ENCODE peak calls at places on chromosomes 1 and 21, in four cellular contexts. One of them, this sample, is unnamed.

GRCh38 chr1:231407537-231408396 is 14.3 kb downstream of the EGLN1 start:
- DNase-seq in OCI-LY7: no peak
- DNase-seq in ovary: no peak
- DNase-seq in tibial nerve: no peak
- DNase-seq in this sample: no peak

GRCh38 chr1:159974350-159974965 is 20.4 kb upstream of the SLAMF9 start:
- DNase-seq in tibial nerve: no peak
- DNase-seq in ovary: no peak
- DNase-seq in OCI-LY7: no peak
- DNase-seq in this sample: no peak

GRCh38 chr21:21807598-21807903 is 809.3 kb downstream of the NCAM2 start:
- DNase-seq in tibial nerve: no peak
- DNase-seq in ovary: no peak
- DNase-seq in OCI-LY7: no peak
- DNase-seq in this sample: no peak

GRCh38 chr1:36342426-36343185 is 19.2 kb upstream of the EVA1B start:
- DNase-seq in tibial nerve: peak; percentile 44
- DNase-seq in OCI-LY7: peak; percentile 55
- DNase-seq in ovary: peak; percentile 62
- DNase-seq in this sample: peak; percentile 52

GRCh38 chr1:213586609-213586972 is 401.2 kb upstream of the PROX1 start:
- DNase-seq in tibial nerve: no peak
- DNase-seq in OCI-LY7: no peak
- DNase-seq in ovary: no peak
- DNase-seq in this sample: no peak

GRCh38 chr1:95370671-95370992 is 136.6 kb downstream of the RWDD3 start:
- DNase-seq in tibial nerve: no peak
- DNase-seq in OCI-LY7: no peak
- DNase-seq in ovary: no peak
- DNase-seq in this sample: no peak

GRCh38 chr21:42572906-42573495 is 59.3 kb downstream of the SLC37A1 start:
- DNase-seq in tibial nerve: no peak
- DNase-seq in ovary: peak; percentile 20
- DNase-seq in OCI-LY7: no peak
- DNase-seq in this sample: peak; percentile 17

GRCh38 chr1:47969478-47969877 is 27.7 kb downstream of the TRABD2B start:
- DNase-seq in OCI-LY7: no peak
- DNase-seq in tibial nerve: no peak
- DNase-seq in ovary: no peak
- DNase-seq in this sample: no peak

GRCh38 chr1:24465638-24466037 is 37.0 kb upstream of the RCAN3 start:
- DNase-seq in tibial nerve: no peak
- DNase-seq in OCI-LY7: peak; percentile 16
- DNase-seq in ovary: no peak
- DNase-seq in this sample: no peak

GRCh38 chr1:4180066-4180735 is 280.1 kb upstream of the C1orf174 start:
- DNase-seq in ovary: no peak
- DNase-seq in OCI-LY7: no peak
- DNase-seq in tibial nerve: no peak
- DNase-seq in this sample: no peak

GRCh38 chr1:82269466-82269865 is 468.7 kb downstream of the ADGRL2 start:
- DNase-seq in ovary: no peak
- DNase-seq in tibial nerve: no peak
- DNase-seq in OCI-LY7: no peak
- DNase-seq in this sample: no peak

GRCh38 chr1:173856014-173856413 is 11.8 kb downstream of the GAS5 start:
- DNase-seq in tibial nerve: no peak
- DNase-seq in OCI-LY7: no peak
- DNase-seq in ovary: no peak
- DNase-seq in this sample: no peak

GRCh38 chr1:241419986-241420385 is 63.0 kb upstream of the RGS7 start:
- DNase-seq in ovary: no peak
- DNase-seq in OCI-LY7: no peak
- DNase-seq in tibial nerve: no peak
- DNase-seq in this sample: no peak

GRCh38 chr1:3618904-3619671 is 5.7 kb upstream of the TPRG1L start:
- DNase-seq in ovary: peak; percentile 75
- DNase-seq in tibial nerve: peak; percentile 89
- DNase-seq in OCI-LY7: peak; percentile 77
- DNase-seq in this sample: peak; percentile 79

GRCh38 chr1:55446351-55446750 is 231.2 kb upstream of the USP24 start:
- DNase-seq in tibial nerve: no peak
- DNase-seq in ovary: no peak
- DNase-seq in OCI-LY7: no peak
- DNase-seq in this sample: no peak

GRCh38 chr1:6603851-6604558 is 1.3 kb upstream of the KLHL21 start:
- DNase-seq in OCI-LY7: no peak
- DNase-seq in tibial nerve: peak; percentile 76
- DNase-seq in ovary: peak; percentile 84
- DNase-seq in this sample: peak; percentile 84

GRCh38 chr1:161710562-161710961 is 3.5 kb downstream of the FCRLA start:
- DNase-seq in ovary: no peak
- DNase-seq in OCI-LY7: peak; percentile 61
- DNase-seq in tibial nerve: no peak
- DNase-seq in this sample: no peak

GRCh38 chr1:183089025-183089639 is 65.9 kb downstream of the LAMC1 start:
- DNase-seq in ovary: no peak
- DNase-seq in tibial nerve: no peak
- DNase-seq in OCI-LY7: no peak
- DNase-seq in this sample: no peak

DNA sequence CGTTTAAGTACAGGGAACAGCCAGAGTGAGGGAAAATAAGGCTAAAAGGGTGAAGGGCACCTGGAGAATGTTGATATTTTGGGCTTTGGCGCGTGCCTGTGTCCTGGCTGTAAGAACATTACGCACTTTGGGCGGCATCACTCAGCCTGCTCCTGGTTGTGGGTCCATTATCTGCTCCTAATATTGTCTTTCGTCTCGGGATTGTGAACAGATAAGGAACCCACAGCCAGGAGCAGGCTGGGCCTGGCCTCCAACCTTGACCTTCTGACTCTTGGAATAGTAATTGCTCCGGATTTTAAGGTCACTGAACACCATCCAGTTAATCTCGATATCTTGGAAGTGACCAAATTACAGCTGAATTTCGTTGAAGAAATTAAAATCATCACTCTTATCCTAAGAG is 61.9 kb downstream of the TCP10L start:
- DNase-seq in OCI-LY7: no peak
- DNase-seq in ovary: no peak
- DNase-seq in tibial nerve: no peak
- DNase-seq in this sample: no peak
- H3K4me1 ChIP-seq in OCI-LY7: no peaks in the 10 kb centered on the region
- H3K4me1 ChIP-seq in ovary: peaks cover 7% of the 10 kb centered on the region
- H3K4me1 ChIP-seq in tibial nerve: peaks cover 47% of the 10 kb centered on the region
- H3K4me1 ChIP-seq in this sample: peaks cover 18% of the 10 kb centered on the region

GRCh38 chr1:111512132-111512874 is 8.9 kb upstream of the ADORA3 start:
- DNase-seq in tibial nerve: no peak
- DNase-seq in ovary: no peak
- DNase-seq in OCI-LY7: no peak
- DNase-seq in this sample: no peak
- H3K4me1 ChIP-seq in tibial nerve: peaks cover 98% of the 10 kb centered on the region
- H3K4me1 ChIP-seq in ovary: peaks cover 20% of the 10 kb centered on the region
- H3K4me1 ChIP-seq in OCI-LY7: peaks cover 56% of the 10 kb centered on the region
- H3K4me1 ChIP-seq in this sample: peaks cover 32% of the 10 kb centered on the region

DNA sequence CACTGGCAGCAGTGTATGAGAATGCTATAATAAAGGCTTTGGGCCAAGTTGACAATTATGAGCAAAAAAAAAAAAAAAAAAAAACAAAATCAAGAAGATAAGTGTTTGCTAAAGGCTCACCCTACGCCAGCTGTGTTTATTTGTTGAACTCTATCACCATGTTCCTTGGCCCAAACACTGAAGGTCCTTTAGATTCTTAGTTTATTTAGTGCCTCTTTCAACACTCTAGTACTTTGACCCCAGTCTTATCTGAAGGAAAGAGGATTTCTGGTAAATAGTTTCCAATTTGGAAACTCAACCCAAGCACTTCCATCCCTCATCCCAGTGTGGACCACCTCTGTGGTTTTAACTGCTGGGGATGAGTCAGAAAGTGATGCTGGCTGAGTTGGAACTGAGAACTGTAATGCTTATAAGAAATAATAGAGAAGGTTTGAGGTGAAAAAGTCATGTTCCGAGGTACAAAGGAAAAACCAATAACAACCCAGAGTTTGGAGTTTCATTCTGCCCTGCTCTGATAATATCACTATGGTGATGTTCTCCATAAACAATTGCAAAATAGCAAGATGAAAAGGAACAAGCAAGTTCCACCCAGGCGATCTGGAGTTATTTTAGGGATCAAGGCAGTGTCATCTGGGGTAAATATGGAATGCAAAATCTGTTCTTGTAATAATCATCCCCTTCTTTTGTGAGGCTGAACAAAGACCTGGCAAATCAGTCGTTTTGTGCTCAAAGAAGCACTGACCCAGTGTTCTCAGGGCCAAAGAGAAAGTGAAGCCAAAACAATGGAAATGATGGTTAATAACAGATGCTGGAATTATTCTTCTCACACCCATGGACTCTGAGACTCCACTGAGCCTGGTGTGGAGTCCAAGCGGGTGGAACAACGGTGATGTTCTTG is 19.7 kb upstream of the CAPZB start:
- DNase-seq in OCI-LY7: no peak
- DNase-seq in ovary: no peak
- DNase-seq in tibial nerve: peak; percentile 64
- DNase-seq in this sample: no peak
- H3K4me1 ChIP-seq in OCI-LY7: peaks cover 23% of the 10 kb centered on the region
- H3K4me1 ChIP-seq in ovary: peaks cover 9% of the 10 kb centered on the region
- H3K4me1 ChIP-seq in tibial nerve: peaks cover 34% of the 10 kb centered on the region
- H3K4me1 ChIP-seq in this sample: peaks cover 37% of the 10 kb centered on the region

DNA sequence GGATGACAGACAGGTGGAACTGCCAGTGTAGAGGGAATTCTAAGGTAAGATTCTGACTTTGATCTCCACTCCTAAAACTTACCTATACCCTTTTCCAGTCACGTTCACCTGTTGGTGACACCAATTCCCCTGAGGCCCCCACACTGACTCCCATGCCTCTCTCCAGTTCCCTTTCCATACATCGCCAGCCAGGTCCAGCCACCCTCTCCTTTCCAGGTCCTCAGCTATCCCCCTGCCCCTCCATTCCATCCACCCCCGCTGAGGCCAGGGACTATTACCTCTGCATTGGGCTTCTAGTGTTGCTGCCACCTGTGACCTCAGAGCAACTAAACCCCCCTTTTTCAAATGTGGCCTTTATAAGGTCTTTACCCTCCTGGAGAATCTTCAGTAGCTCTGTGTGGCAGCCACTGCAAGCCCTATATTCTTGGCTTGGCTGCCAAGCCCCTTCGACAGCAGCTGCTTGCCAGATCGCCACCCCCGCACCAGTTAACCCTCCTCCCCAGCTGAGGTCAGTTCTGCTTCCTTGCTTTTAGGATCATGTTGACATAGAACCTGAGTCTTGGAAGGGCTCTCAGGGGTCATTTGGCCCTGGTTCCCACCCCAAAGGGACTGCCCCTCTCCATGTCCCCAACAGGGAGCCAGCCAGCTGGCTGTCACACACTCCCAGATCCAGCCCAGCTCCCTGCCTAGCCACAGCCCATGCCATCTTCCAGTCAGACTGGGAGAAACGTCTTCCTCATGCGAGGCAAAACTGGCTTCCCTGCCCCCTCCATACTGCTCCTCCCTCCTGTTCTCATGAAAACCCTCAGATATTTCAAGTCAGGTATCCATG is 14.7 kb downstream of the CSF1 start:
- DNase-seq in tibial nerve: no peak
- DNase-seq in ovary: no peak
- DNase-seq in OCI-LY7: no peak
- DNase-seq in this sample: no peak
- H3K4me1 ChIP-seq in tibial nerve: peaks cover 85% of the 10 kb centered on the region
- H3K4me1 ChIP-seq in ovary: peaks cover 26% of the 10 kb centered on the region
- H3K4me1 ChIP-seq in OCI-LY7: no peaks in the 10 kb centered on the region
- H3K4me1 ChIP-seq in this sample: peaks cover 72% of the 10 kb centered on the region

GRCh38 chr1:157136133-157136532 is 2.1 kb downstream of the ETV3 start:
- DNase-seq in ovary: no peak
- DNase-seq in OCI-LY7: no peak
- DNase-seq in tibial nerve: no peak
- DNase-seq in this sample: no peak

GRCh38 chr1:157137051-157137772 is 983 bp downstream of the ETV3 start:
- DNase-seq in tibial nerve: peak; percentile 20
- DNase-seq in OCI-LY7: peak; percentile 43
- DNase-seq in ovary: no peak
- DNase-seq in this sample: no peak

GRCh38 chr1:157139125-157139524 is 930 bp upstream of the ETV3 start:
- DNase-seq in OCI-LY7: no peak
- DNase-seq in tibial nerve: no peak
- DNase-seq in ovary: no peak
- DNase-seq in this sample: no peak

GRCh38 chr1:157138220-157139124 is at the start of gene ETV3:
- DNase-seq in OCI-LY7: peak; percentile 87
- DNase-seq in ovary: peak; percentile 93
- DNase-seq in tibial nerve: peak; percentile 84
- DNase-seq in this sample: peak; percentile 91

GRCh38 chr1:157137773-157138219 is 399 bp downstream of the ETV3 start:
- DNase-seq in ovary: no peak
- DNase-seq in OCI-LY7: no peak
- DNase-seq in tibial nerve: no peak
- DNase-seq in this sample: no peak
- H3K4me1 ChIP-seq in ovary: peaks cover 4% of the 10 kb centered on the region
- H3K4me1 ChIP-seq in OCI-LY7: peaks cover 22% of the 10 kb centered on the region
- H3K4me1 ChIP-seq in tibial nerve: peaks cover 38% of the 10 kb centered on the region
- H3K4me1 ChIP-seq in this sample: peaks cover 16% of the 10 kb centered on the region

DNA sequence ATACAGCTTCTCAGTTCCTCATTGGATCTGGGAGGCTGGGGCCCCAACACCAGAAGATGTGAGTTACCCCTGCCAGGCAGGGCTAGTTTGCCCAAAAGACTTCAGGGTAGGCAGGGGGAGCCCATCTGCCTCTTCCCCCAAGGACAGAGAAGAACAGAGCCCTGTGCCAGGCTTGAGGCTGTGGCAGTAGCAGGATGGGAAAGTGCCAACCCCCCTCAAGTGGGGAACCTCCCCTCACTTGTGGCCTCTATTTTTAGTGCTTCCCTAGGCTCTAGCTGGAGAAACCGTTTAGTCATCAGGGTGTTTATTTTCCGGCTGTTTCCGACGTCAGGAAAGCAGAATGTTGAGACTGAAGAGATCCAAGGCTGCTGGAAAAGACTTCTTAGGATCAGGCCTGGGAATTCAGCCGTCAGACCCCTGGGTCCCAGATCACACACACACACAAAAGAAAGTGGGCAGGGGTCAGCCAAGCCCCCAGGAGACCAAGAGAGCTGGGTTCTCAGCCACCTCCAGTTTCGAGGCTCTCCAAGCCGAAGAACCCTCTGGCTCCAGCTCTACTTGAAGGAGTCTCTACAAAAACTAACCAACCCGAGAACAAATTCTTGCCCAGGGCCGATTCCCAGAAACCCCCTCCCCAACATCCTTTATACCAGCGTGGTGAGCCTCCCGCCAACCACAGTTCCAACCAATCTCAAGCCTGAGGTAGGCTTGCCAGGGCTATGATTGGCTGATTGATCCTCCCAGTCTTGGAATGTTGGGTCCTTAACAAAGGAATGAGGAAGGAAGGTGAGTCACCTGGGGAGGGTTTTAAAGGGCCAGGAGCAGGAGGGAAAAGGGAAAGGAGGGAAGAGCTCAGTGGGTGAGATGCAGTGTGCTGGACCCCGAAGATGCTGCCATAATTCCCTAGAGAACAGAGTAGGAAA is 2.4 kb upstream of the MEF2D start:
- DNase-seq in OCI-LY7: peak; percentile 30
- DNase-seq in tibial nerve: peak; percentile 75
- DNase-seq in ovary: peak; percentile 83
- DNase-seq in this sample: peak; percentile 80
- H3K4me1 ChIP-seq in OCI-LY7: peaks cover 65% of the 10 kb centered on the region
- H3K4me1 ChIP-seq in tibial nerve: peaks cover 58% of the 10 kb centered on the region
- H3K4me1 ChIP-seq in ovary: peaks cover 29% of the 10 kb centered on the region
- H3K4me1 ChIP-seq in this sample: peaks cover 66% of the 10 kb centered on the region